ENCODE peak calls at places on chromosomes 6 and 20, in six cellular contexts. P is fibroblast of lung; T is testis; J is MM.1S; V is CD8-positive, alpha-beta T cell; R is esophagus muscularis mucosa. A is an unnamed sample. For H3K4me1, the result is how much of the 10 kb centered on the place peaks cover.

GRCh38 chr6:135703621-135704020 is 147.9 kb upstream of the PDE7B start:
- DNase-seq in P (no peak), T (no peak), J (peak), V (no peak), R (no peak), A (no peak)

GRCh38 chr20:49790077-49790798 is 22.4 kb upstream of the SLC9A8 start:
- DNase-seq in P (peak), T (peak), J (no peak), V (no peak), R (no peak), A (no peak)

GRCh38 chr20:14715400-14715799 is 378.0 kb upstream of the FLRT3 start:
- DNase-seq in P (no peak), T (no peak), J (no peak), V (no peak), R (no peak), A (no peak)

GRCh38 chr6:24064106-24064505 is 61.9 kb upstream of the NRSN1 start:
- DNase-seq in P (no peak), T (peak), J (peak), V (no peak), R (no peak), A (no peak)

GRCh38 chr6:166778046-166778445 is 151.0 kb upstream of the RPS6KA2 start:
- DNase-seq in P (no peak), T (no peak), J (no peak), V (no peak), R (no peak), A (no peak)

GRCh38 chr6:162377735-162378134 is 349.8 kb downstream of the PRKN start:
- DNase-seq in P (peak), T (no peak), J (no peak), V (no peak), R (no peak), A (no peak)

GRCh38 chr20:43977252-43977651 is 62.6 kb downstream of the TOX2 start:
- DNase-seq in P (peak), T (no peak), J (no peak), V (no peak), R (no peak), A (no peak)

GRCh38 chr20:63000036-63000435 is 6.7 kb downstream of the BHLHE23 start:
- DNase-seq in P (no peak), T (no peak), J (no peak), V (no peak), R (no peak), A (no peak)

GRCh38 chr6:87706187-87706966 is 4.3 kb upstream of the AKIRIN2 start:
- DNase-seq in P (peak), T (no peak), J (no peak), V (no peak), R (no peak), A (no peak)

GRCh38 chr6:44342489-44342888 is at the start of gene SPATS1:
- DNase-seq in P (no peak), T (peak), J (no peak), V (no peak), R (no peak), A (peak)

GRCh38 chr6:116847234-116847633 is 18.4 kb upstream of the GPRC6A start:
- DNase-seq in P (peak), T (no peak), J (peak), V (no peak), R (no peak), A (no peak)

GRCh38 chr20:51769941-51770615 is 1.9 kb upstream of the ATP9A start:
- DNase-seq in P (no peak), T (no peak), J (no peak), V (no peak), R (no peak), A (no peak)

GRCh38 chr20:33681728-33682353 is 4.3 kb downstream of the E2F1 start:
- DNase-seq in P (no peak), T (no peak), J (no peak), V (no peak), R (no peak), A (no peak)

GRCh38 chr20:34017610-34018009 is 23.9 kb downstream of the RALY start:
- DNase-seq in P (peak), T (no peak), J (peak), V (no peak), R (no peak), A (no peak)

GRCh38 chr6:138614151-138614550 is 114.9 kb upstream of the NHSL1 start:
- DNase-seq in P (no peak), T (no peak), J (no peak), V (no peak), R (no peak), A (no peak)

GRCh38 chr20:37223053-37223452 is 38.6 kb downstream of the GHRH start:
- DNase-seq in P (peak), T (no peak), J (no peak), V (no peak), R (no peak), A (no peak)

GRCh38 chr20:19934792-19935491 is 82.2 kb upstream of the NAA20 start:
- DNase-seq in P (no peak), T (peak), J (peak), V (no peak), R (no peak), A (peak)

GRCh38 chr6:87808005-87808757 is 106.1 kb upstream of the AKIRIN2 start:
- DNase-seq in P (no peak), T (no peak), J (no peak), V (no peak), R (no peak), A (no peak)

GRCh38 chr6:104929348-104929747 is 27.6 kb upstream of the LIN28B start:
- DNase-seq in P (no peak), T (no peak), J (no peak), V (no peak), R (no peak), A (no peak)

GRCh38 chr6:124490123-124490522 is 472.1 kb upstream of the RNF217 start:
- DNase-seq in P (no peak), T (no peak), J (no peak), V (no peak), R (no peak), A (no peak)

GRCh38 chr6:26196846-26197683 is 109.8 kb downstream of the HFE start:
- DNase-seq in P (peak), T (peak), J (peak), V (peak), R (peak), A (peak)

GRCh38 chr20:58472273-58473018 is 42.8 kb downstream of the APCDD1L start:
- DNase-seq in P (no peak), T (no peak), J (no peak), V (no peak), R (no peak), A (no peak)

GRCh38 chr6:139271056-139271455 is 20.7 kb downstream of the TXLNB start:
- DNase-seq in P (peak), T (no peak), J (no peak), V (no peak), R (no peak), A (no peak)

GRCh38 chr20:56953055-56953586 is 313.3 kb downstream of the BMP7 start:
- DNase-seq in P (no peak), T (no peak), J (no peak), V (no peak), R (no peak), A (no peak)

GRCh38 chr6:160154471-160154870 is 32.9 kb downstream of the SLC22A1 start:
- DNase-seq in P (no peak), T (no peak), J (no peak), V (no peak), R (peak), A (no peak)

GRCh38 chr20:62321521-62321948 is 18.7 kb downstream of the ADRM1 start:
- DNase-seq in P (peak), T (no peak), J (no peak), V (no peak), R (no peak), A (no peak)

GRCh38 chr20:37669062-37669772 is 24.6 kb upstream of the CTNNBL1 start:
- DNase-seq in P (no peak), T (no peak), J (no peak), V (no peak), R (no peak), A (no peak)

DNA sequence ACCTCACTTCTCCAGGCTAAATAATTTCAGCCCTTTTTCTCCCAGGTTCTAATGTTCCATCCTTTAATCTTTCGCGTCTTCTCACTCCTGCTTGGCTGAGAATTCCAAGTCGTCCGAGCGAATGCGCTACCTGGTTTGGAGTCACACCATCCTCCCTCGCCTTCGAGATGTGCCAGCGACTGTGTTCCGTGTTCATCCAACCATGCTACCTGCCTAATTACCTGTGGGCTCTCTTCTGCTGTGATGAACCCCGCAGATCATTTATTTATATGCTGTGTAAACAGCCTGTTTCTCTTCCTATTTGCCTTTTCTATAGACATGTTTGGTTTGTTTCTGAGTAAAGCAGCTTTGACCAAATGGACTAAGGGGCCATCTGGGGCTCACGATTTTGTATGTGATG is 83.5 kb upstream of the TMEM181 start:
- DNase-seq in P (no peak), T (no peak), J (no peak), V (no peak), R (no peak), A (no peak)
- H3K4me1 ChIP-seq in P (under half), T (under half), J (under half), V (under half), R (under half), A (under half)

DNA sequence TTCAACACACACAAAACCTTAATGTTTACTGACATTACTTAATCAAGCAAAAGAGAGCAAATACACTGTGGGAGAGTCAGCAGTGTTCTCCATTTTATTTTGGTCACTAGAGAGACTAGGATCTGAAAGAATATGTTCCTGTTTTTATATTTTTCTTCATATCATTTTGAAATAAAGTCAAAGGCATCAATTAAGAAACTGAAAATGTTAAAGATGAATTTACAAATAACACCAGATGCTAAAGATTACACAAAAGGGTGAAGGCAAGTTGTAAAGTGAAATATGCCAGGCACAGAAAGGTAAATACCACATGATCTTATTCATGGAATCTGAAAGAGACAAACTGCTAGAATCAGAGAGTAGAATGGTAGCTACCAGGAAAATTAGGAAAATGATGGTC is 60.3 kb upstream of the FABP7 start:
- DNase-seq in P (no peak), T (no peak), J (no peak), V (no peak), R (no peak), A (no peak)
- TF ChIP-seq CTCF in P (no peak), T (no peak), J (no peak), V (no peak), R (no peak), A (no peak)

GRCh38 chr6:150142657-150143501 is at the start of gene PPP1R14C:
- DNase-seq in P (no peak), T (peak), J (no peak), V (no peak), R (no peak), A (peak)
- H3K27ac ChIP-seq in P (no peak), T (no peak), J (no peak), V (no peak), R (no peak), A (peak)

GRCh38 chr20:10077081-10077471 is 42.3 kb downstream of the ANKEF1 start:
- DNase-seq in P (no peak), T (no peak), J (no peak), V (no peak), R (no peak), A (no peak)

GRCh38 chr20:10079964-10080363 is 45.2 kb downstream of the ANKEF1 start:
- DNase-seq in P (peak), T (no peak), J (no peak), V (no peak), R (no peak), A (no peak)

GRCh38 chr20:10076126-10077080 is 41.6 kb downstream of the ANKEF1 start:
- DNase-seq in P (peak), T (no peak), J (no peak), V (no peak), R (no peak), A (no peak)

GRCh38 chr20:10078403-10078802 is 43.6 kb downstream of the ANKEF1 start:
- DNase-seq in P (no peak), T (no peak), J (no peak), V (no peak), R (no peak), A (no peak)

GRCh38 chr20:10077886-10078285 is 43.1 kb downstream of the ANKEF1 start:
- DNase-seq in P (no peak), T (no peak), J (no peak), V (no peak), R (no peak), A (no peak)
- H3K4me1 ChIP-seq in P (under half), T (under half), J (under half), V (under half), R (under half), A (under half)

GRCh38 chr20:1401431-1401907 is 8.6 kb upstream of the FKBP1A start:
- DNase-seq in P (no peak), T (no peak), J (no peak), V (no peak), R (no peak), A (no peak)

GRCh38 chr20:1396264-1396663 is 3.4 kb upstream of the FKBP1A start:
- DNase-seq in P (no peak), T (no peak), J (no peak), V (no peak), R (no peak), A (no peak)

GRCh38 chr20:1396702-1397101 is 3.8 kb upstream of the FKBP1A start:
- DNase-seq in P (no peak), T (no peak), J (no peak), V (no peak), R (peak), A (no peak)

GRCh38 chr20:1393507-1393882 is 641 bp upstream of the FKBP1A start:
- DNase-seq in P (no peak), T (no peak), J (no peak), V (no peak), R (peak), A (no peak)

DNA sequence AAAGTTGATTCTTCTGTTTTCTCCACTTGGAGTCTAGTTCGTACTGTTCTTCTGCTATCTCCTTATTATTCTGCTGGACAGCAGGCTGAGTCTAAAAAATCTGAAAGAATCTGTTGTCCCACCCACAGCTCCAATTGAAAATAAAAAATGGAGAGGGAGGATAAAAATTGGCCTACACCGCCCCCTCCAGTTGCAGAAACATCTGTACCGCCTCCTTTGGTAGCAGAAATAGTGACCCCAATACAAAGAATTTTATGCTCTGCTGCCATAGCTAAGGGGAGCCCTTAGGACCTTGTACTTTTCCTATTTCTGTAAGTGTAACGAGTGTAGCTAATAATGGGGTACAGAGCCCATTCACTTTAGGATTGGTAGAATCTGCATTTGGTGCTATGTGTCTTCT is 4.9 kb upstream of the FKBP1A start:
- DNase-seq in P (peak), T (no peak), J (no peak), V (no peak), R (no peak), A (no peak)
- TF ChIP-seq CTCF in P (peak), T (no peak), J (no peak), V (no peak), R (no peak), A (peak)

GRCh38 chr20:52992632-52993031 is 20.5 kb downstream of the TSHZ2 start:
- DNase-seq in P (no peak), T (no peak), J (no peak), V (no peak), R (no peak), A (no peak)
- H3K27ac ChIP-seq in P (no peak), T (peak), J (no peak), V (no peak), R (no peak), A (no peak)

DNA sequence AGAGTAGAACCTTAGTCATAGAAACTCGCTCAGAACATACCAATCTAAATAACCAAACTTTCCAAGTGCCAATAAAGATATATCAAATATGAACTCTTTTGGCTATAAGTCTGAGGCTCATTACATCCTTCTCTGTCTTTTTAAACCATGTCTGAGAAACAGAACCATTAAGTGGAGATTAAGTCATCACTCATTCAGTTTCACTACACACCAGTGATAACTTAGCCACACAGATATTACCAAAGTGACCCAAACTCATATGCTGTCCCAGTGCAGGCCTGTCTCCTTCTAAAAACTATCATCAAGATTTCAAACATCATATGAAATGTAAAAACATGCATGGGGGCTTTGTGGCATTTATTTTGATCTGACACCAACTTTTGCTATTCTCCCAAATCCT is 12.0 kb downstream of the GCLC start:
- DNase-seq in P (no peak), T (no peak), J (no peak), V (no peak), R (no peak), A (no peak)
- H3K4me1 ChIP-seq in P (under half), T (under half), J (under half), V (under half), R (half or more), A (under half)

GRCh38 chr20:3314391-3314790 is 75.4 kb upstream of the SLC4A11 start:
- DNase-seq in P (no peak), T (no peak), J (no peak), V (no peak), R (no peak), A (no peak)

GRCh38 chr20:3315110-3315509 is 76.1 kb upstream of the SLC4A11 start:
- DNase-seq in P (no peak), T (no peak), J (no peak), V (no peak), R (no peak), A (no peak)

GRCh38 chr20:3312940-3313656 is 74.1 kb upstream of the SLC4A11 start:
- DNase-seq in P (peak), T (peak), J (no peak), V (no peak), R (no peak), A (no peak)

GRCh38 chr20:3311623-3312022 is 72.6 kb upstream of the SLC4A11 start:
- DNase-seq in P (no peak), T (no peak), J (no peak), V (no peak), R (no peak), A (no peak)

DNA sequence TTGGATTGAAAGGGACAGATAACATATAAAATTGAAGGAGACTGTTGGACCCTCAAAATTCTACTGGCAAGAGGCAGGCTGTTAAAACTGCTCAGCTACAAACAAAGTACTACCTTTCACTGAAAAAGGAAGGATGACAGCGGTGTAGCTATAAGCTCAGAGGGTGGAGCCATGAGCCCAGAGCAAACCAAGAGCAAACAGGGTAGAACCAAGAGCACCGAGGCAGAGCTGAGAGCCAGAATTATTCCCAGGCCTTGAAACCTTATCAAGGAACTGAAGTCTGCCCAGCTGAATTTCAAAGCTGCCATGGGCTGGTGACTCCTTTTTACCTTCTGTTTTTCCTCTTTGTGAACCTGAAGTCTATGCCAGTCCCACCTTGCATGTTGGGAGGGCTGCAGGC is 74.7 kb upstream of the SLC4A11 start:
- DNase-seq in P (no peak), T (peak), J (no peak), V (no peak), R (no peak), A (no peak)
- TF ChIP-seq CTCF in P (no peak), T (no peak), J (no peak), V (no peak), R (no peak), A (no peak)

A was measured in heart left ventricle.